ENCODE peak calls at places on chromosomes 6 and 20, in six cellular contexts. O, F, G, X, R and M are unnamed samples.

GRCh38 chr20:58693226-58694006 is 816 bp downstream of the NPEPL1 start:
- DNase-seq in F (no peak), G (no peak), X (no peak), R (no peak), O (no peak), M (peak; percentile 48)

GRCh38 chr6:21200056-21200870 is 393.3 kb upstream of the SOX4 start:
- DNase-seq in R (no peak), X (no peak), G (no peak), F (no peak), O (no peak), M (no peak)

GRCh38 chr6:154931741-154932424 is 63.2 kb upstream of the TIAM2 start:
- DNase-seq in O (no peak), R (no peak), G (no peak), F (no peak), X (no peak), M (no peak)

GRCh38 chr6:148383658-148384417 is 41.2 kb downstream of the SASH1 start:
- DNase-seq in O (no peak), R (no peak), G (no peak), F (no peak), X (no peak), M (no peak)

GRCh38 chr6:32685603-32686002 is 19.1 kb upstream of the HLA-DQB1 start:
- DNase-seq in G (no peak), X (no peak), R (no peak), F (no peak), O (no peak), M (no peak)

GRCh38 chr20:6053064-6053775 is 640 bp downstream of the LRRN4 start:
- DNase-seq in R (no peak), F (no peak), X (no peak), G (no peak), O (no peak), M (no peak)

GRCh38 chr6:159826968-159827647 is 27.0 kb downstream of the PNLDC1 start:
- DNase-seq in X (no peak), F (no peak), O (no peak), G (no peak), R (no peak), M (no peak)

GRCh38 chr6:33620584-33621395 is at the start of gene ITPR3:
- DNase-seq in G (peak; percentile 68), F (peak; percentile 78), R (peak; percentile 51), O (peak; percentile 81), X (no peak), M (peak; percentile 82)

GRCh38 chr20:51542033-51542893 is at the start of gene NFATC2:
- DNase-seq in F (peak; percentile 78), X (no peak), O (peak; percentile 78), G (peak; percentile 71), R (peak; percentile 69), M (no peak)

GRCh38 chr6:149223120-149223775 is 94.3 kb upstream of the TAB2 start:
- DNase-seq in F (no peak), G (no peak), X (no peak), R (no peak), O (no peak), M (no peak)

GRCh38 chr20:59945175-59945574 is 5.0 kb downstream of the FAM217B start:
- DNase-seq in R (no peak), G (no peak), F (no peak), X (no peak), O (no peak), M (no peak)

GRCh38 chr20:24097506-24098245 is 109.1 kb upstream of the GGTLC1 start:
- DNase-seq in X (no peak), R (no peak), F (no peak), O (no peak), G (no peak), M (no peak)

GRCh38 chr6:33991610-33992009 is 154.3 kb downstream of the GRM4 start:
- DNase-seq in X (no peak), R (no peak), G (no peak), O (no peak), F (no peak), M (no peak)

GRCh38 chr6:148177589-148178233 is 164.9 kb upstream of the SASH1 start:
- DNase-seq in X (peak; percentile 61), O (peak; percentile 71), G (peak; percentile 25), R (peak; percentile 57), F (peak; percentile 52), M (peak; percentile 64)

GRCh38 chr6:32460528-32460927 is 20.8 kb downstream of the HLA-DRA start:
- DNase-seq in X (no peak), G (no peak), R (no peak), O (no peak), F (no peak), M (no peak)

GRCh38 chr6:149360536-149360935 is 39.5 kb upstream of the SUMO4 start:
- DNase-seq in X (no peak), F (no peak), R (no peak), G (no peak), O (no peak), M (no peak)

GRCh38 chr6:122012576-122012975 is 386.9 kb upstream of the HSF2 start:
- DNase-seq in R (no peak), G (no peak), F (no peak), O (no peak), X (no peak), M (no peak)

GRCh38 chr6:32554269-32554919 is 24.3 kb upstream of the HLA-DRB5 start:
- DNase-seq in F (no peak), G (no peak), R (no peak), O (no peak), X (no peak), M (peak; percentile 71)

GRCh38 chr6:111791415-111791814 is 81.8 kb downstream of the FYN start:
- DNase-seq in F (no peak), R (no peak), G (no peak), O (no peak), X (no peak), M (no peak)

GRCh38 chr20:2805682-2806350 is 5.4 kb upstream of the CPXM1 start:
- DNase-seq in O (no peak), X (no peak), R (no peak), G (no peak), F (no peak), M (no peak)

GRCh38 chr6:11700118-11700718 is 78.4 kb downstream of the ADTRP start:
- DNase-seq in X (no peak), O (no peak), R (no peak), F (peak; percentile 74), G (no peak), M (no peak)

GRCh38 chr20:48600470-48600945 is 227.3 kb downstream of the PREX1 start:
- DNase-seq in R (no peak), F (no peak), X (no peak), G (no peak), O (peak; percentile 10), M (no peak)

GRCh38 chr6:24283043-24283985 is 74.5 kb downstream of the DCDC2 start:
- DNase-seq in R (peak; percentile 71), X (peak; percentile 85), O (peak; percentile 57), F (peak; percentile 87), G (peak; percentile 67), M (peak; percentile 89)

GRCh38 chr6:118770112-118770788 is 118.9 kb upstream of the CEP85L start:
- DNase-seq in X (no peak), F (no peak), O (no peak), R (no peak), G (no peak), M (no peak)

GRCh38 chr6:35686873-35687557 is 1.7 kb downstream of the FKBP5 start:
- DNase-seq in R (no peak), O (no peak), G (no peak), X (no peak), F (no peak), M (no peak)

GRCh38 chr6:28884423-28885148 is 39.2 kb downstream of the TRIM27 start:
- DNase-seq in R (no peak), F (no peak), X (no peak), O (no peak), G (no peak), M (peak; percentile 43)

GRCh38 chr20:31569163-31570020 is 35.7 kb upstream of the ID1 start:
- DNase-seq in F (peak; percentile 80), O (peak; percentile 72), R (peak; percentile 61), X (no peak), G (peak; percentile 37), M (peak; percentile 83)

GRCh38 chr6:163532526-163533078 is 118.1 kb downstream of the QKI start:
- DNase-seq in G (no peak), X (no peak), R (no peak), F (no peak), O (no peak), M (no peak)

DNA sequence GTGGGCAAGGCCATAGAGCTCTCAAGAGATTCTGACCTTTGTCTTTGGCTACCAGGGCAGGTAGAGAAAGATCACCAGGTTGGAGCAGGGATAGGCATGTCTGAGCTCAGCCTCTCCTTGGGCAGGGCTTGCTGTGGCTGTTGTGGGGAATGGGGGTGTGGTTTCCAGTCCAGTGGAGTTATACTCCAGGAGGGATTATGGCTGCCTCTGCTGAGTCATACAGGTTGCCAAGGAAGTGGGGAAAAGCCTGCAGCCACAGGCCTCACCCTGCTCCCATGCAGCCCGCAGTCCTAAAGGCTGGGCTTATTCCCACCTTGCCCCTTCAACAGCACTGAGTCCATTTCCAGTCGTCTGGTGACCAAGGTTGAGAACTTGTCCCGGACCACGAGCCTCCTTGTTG is 21.9 kb downstream of the MEP1A start:
- DNase-seq in X (no peak), R (no peak), G (no peak), F (peak; percentile 27), O (no peak), M (peak; percentile 32)
- H3K27ac ChIP-seq in X (no peak overlapping the region), R (no peak overlapping the region), G (no peak overlapping the region), F (no peak overlapping the region), O (no peak overlapping the region), M (no peak overlapping the region)

DNA sequence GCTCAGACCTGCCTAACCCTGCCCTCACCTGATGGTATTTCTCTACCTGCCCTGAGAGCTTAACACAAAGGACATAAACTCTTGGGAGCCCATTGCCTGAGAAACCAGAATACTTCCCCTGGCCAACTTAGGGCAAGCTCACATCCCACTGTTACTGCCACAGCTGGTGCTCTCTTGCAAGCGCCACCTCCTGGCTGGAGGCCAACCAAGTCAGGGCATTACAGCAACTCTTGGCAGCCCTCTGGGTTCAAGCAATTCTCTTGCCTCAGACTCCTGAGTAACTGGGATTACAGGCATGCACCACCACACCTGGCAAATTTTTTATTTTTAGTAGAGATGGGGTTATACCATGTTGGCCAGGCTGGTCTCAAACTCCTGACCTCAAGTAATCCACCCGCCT is 70.1 kb downstream of the HECA start:
- DNase-seq in R (no peak), F (no peak), G (no peak), X (no peak), O (no peak), M (no peak)
- TF ChIP-seq CTCF in R (no peak), F (no peak), G (no peak), X (no peak), O (no peak), M (no peak)

DNA sequence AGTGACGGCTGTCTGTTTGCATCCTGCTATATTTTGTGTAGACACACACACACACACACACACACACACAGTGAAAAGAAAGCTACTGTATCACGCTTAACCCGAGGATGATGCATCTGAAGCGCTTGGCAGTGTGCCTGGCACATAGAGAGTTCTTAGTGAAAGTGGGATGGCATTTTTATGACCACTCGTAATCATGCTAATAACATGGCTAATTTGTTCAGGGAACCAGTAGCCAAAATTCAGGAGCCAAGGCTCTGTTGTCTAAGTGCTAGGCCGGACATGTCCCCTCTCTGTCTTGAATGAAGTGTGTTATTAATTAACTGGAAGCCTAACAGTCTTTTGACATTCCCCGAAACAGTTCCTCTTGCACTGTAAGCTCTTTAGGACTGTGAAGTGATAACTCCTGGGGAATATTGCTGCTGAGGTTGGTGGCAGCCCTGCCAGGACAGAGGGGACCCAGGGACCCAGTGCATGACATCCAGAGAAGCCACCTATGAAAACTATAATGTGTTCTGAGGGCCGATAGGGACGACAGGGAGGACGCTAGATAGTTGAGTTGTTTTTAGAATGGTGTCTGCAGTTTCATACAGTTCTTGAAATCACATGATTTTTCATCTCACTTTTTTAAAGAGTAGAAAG is 45.0 kb upstream of the IRF4 start:
- DNase-seq in R (no peak), G (no peak), X (peak; percentile 24), O (no peak), F (no peak), M (no peak)
- H3K27ac ChIP-seq in R (no peak overlapping the region), G (no peak overlapping the region), X (no peak overlapping the region), O (no peak overlapping the region), F (no peak overlapping the region), M (no peak overlapping the region)

GRCh38 chr6:169961772-169962561 is 210.5 kb downstream of the ERMARD start:
- DNase-seq in R (peak; percentile 41), X (no peak), G (peak; percentile 2), F (peak; percentile 71), O (no peak), M (no peak)
- TF ChIP-seq CTCF in R (peak; percentile 75), X (no peak), G (peak; percentile 48), F (peak; percentile 63), O (peak; percentile 38), M (peak; percentile 4)